ENCODE peak calls at places on chromosome 2, in seven cellular contexts. U, T, M, Q, O, R and I are unnamed samples.
A peak's percentile ranks its signal among the peaks of the same experiment; 100 is the strongest.

GRCh38 chr2:19362652-19363473 is 4.4 kb upstream of the OSR1 start:
- DNase-seq in T (peak; percentile 92), O (peak; percentile 71), M (no peak), R (no peak), U (no peak), Q (peak; percentile 41), I (no peak)

GRCh38 chr2:105102963-105103421 is 65.1 kb downstream of the MRPS9 start:
- DNase-seq in M (no peak), O (peak; percentile 73), U (no peak), T (peak; percentile 32), R (no peak), Q (no peak), I (no peak)

GRCh38 chr2:74373985-74374384 is 6.1 kb downstream of the DCTN1 start:
- DNase-seq in R (no peak), M (no peak), T (no peak), Q (no peak), O (no peak), U (no peak), I (no peak)

GRCh38 chr2:55710025-55710424 is 16.4 kb upstream of the PNPT1 start:
- DNase-seq in R (no peak), U (no peak), Q (no peak), M (no peak), T (no peak), O (no peak), I (no peak)

GRCh38 chr2:126643431-126643830 is 12.5 kb upstream of the GYPC start:
- DNase-seq in R (no peak), O (no peak), Q (no peak), M (no peak), T (no peak), U (no peak), I (no peak)

GRCh38 chr2:126902152-126902835 is 3.6 kb downstream of the TEX51 start:
- DNase-seq in T (no peak), R (no peak), Q (no peak), O (no peak), U (no peak), M (no peak), I (no peak)

GRCh38 chr2:166453995-166454595 is 40.0 kb downstream of the SCN7A start:
- DNase-seq in O (no peak), R (no peak), U (no peak), M (no peak), T (no peak), Q (no peak), I (no peak)

GRCh38 chr2:191869178-191869577 is 22.3 kb upstream of the CAVIN2 start:
- DNase-seq in O (no peak), R (no peak), M (no peak), T (no peak), U (no peak), Q (no peak), I (no peak)

GRCh38 chr2:20728114-20728758 is 61.3 kb downstream of the GDF7 start:
- DNase-seq in O (no peak), Q (no peak), T (peak; percentile 15), R (no peak), U (no peak), M (no peak), I (no peak)

GRCh38 chr2:64094663-64095382 is 49.4 kb downstream of the PELI1 start:
- DNase-seq in U (no peak), T (no peak), M (no peak), O (no peak), Q (no peak), R (no peak), I (no peak)

GRCh38 chr2:33230133-33230618 is 246.3 kb upstream of the RASGRP3 start:
- DNase-seq in Q (no peak), U (no peak), R (no peak), T (no peak), M (no peak), O (no peak), I (no peak)

GRCh38 chr2:223262946-223263345 is 211.0 kb downstream of the KCNE4 start:
- DNase-seq in M (no peak), U (no peak), O (no peak), Q (no peak), T (no peak), R (no peak), I (no peak)

GRCh38 chr2:191436368-191437055 is 191.3 kb downstream of the MYO1B start:
- DNase-seq in Q (no peak), R (no peak), T (no peak), M (no peak), O (no peak), U (no peak), I (no peak)

GRCh38 chr2:36489296-36489695 is 108.7 kb downstream of the FEZ2 start:
- DNase-seq in O (peak; percentile 76), M (no peak), R (no peak), T (peak; percentile 63), Q (no peak), U (no peak), I (no peak)

GRCh38 chr2:121868652-121869051 is 113.2 kb downstream of the TSN start:
- DNase-seq in T (no peak), R (no peak), O (no peak), M (no peak), Q (no peak), U (no peak), I (no peak)

GRCh38 chr2:204234248-204234647 is 297.7 kb downstream of the ICOS start:
- DNase-seq in Q (no peak), T (no peak), M (no peak), U (no peak), O (no peak), R (no peak), I (no peak)